ENCODE peak calls at places on chromosomes 3 and 15, in four cellular contexts. O is LHCN-M2, R is Right ventricle myocardium superior, W is adrenal gland. Q is an unnamed sample.

GRCh38 chr3:138854204-138854603 is 19.5 kb upstream of the PIK3CB start:
- DNase-seq in O (no peak), R (no peak), W (no peak), Q (no peak)

GRCh38 chr3:179464296-179465092 is 13.2 kb upstream of the GNB4 start:
- DNase-seq in O (no peak), R (no peak), W (no peak), Q (no peak)

GRCh38 chr3:11757441-11757875 is 89.2 kb downstream of the TAMM41 start:
- DNase-seq in O (peak; percentile 67), R (no peak), W (no peak), Q (no peak)

GRCh38 chr3:94928921-94929320 is 866.1 kb downstream of the NSUN3 start:
- DNase-seq in O (peak; percentile 23), R (no peak), W (peak; percentile 74), Q (no peak)

GRCh38 chr3:46409735-46410489 is 2.9 kb downstream of the CCRL2 start:
- DNase-seq in O (no peak), R (peak; percentile 58), W (no peak), Q (no peak)

GRCh38 chr3:190847423-190847822 is 15.1 kb downstream of the GMNC start:
- DNase-seq in O (no peak), R (no peak), W (no peak), Q (no peak)

GRCh38 chr3:102099913-102100312 is 250.6 kb downstream of the NFKBIZ start:
- DNase-seq in O (no peak), R (no peak), W (no peak), Q (no peak)

GRCh38 chr3:124267406-124267805 is 275.5 kb upstream of the ROPN1 start:
- DNase-seq in O (no peak), R (no peak), W (no peak), Q (no peak)

GRCh38 chr15:62740141-62741004 is 302.2 kb upstream of the TPM1 start:
- DNase-seq in O (no peak), R (no peak), W (no peak), Q (no peak)

GRCh38 chr3:132539681-132540080 is 57.4 kb upstream of the ACKR4 start:
- DNase-seq in O (no peak), R (no peak), W (no peak), Q (no peak)

GRCh38 chr3:138467905-138468304 is 33.5 kb downstream of the ESYT3 start:
- DNase-seq in O (no peak), R (no peak), W (no peak), Q (no peak)

GRCh38 chr15:61064653-61065052 is 164.4 kb downstream of the RORA start:
- DNase-seq in O (no peak), R (no peak), W (no peak), Q (no peak)

GRCh38 chr15:85854345-85855097 is 59.8 kb upstream of the KLHL25 start:
- DNase-seq in O (peak; percentile 65), R (no peak), W (peak; percentile 72), Q (peak; percentile 59)

GRCh38 chr15:25345943-25346342 is 92.9 kb downstream of the UBE3A start:
- DNase-seq in O (peak; percentile 15), R (peak; percentile 75), W (peak; percentile 48), Q (no peak)

GRCh38 chr3:43638594-43639447 is 17.0 kb upstream of the ANO10 start:
- DNase-seq in O (peak; percentile 25), R (no peak), W (no peak), Q (peak; percentile 70)

GRCh38 chr3:5166846-5167245 is 20.7 kb upstream of the EDEM1 start:
- DNase-seq in O (no peak), R (no peak), W (no peak), Q (no peak)

GRCh38 chr3:190092250-190092649 is 28.4 kb downstream of the P3H2 start:
- DNase-seq in O (peak; percentile 86), R (no peak), W (no peak), Q (no peak)

GRCh38 chr3:157282261-157283191 is 122.6 kb upstream of the CCNL1 start:
- DNase-seq in O (peak; percentile 95), R (no peak), W (peak; percentile 54), Q (no peak)

GRCh38 chr15:66682865-66683264 is 19.2 kb upstream of the SMAD6 start:
- DNase-seq in O (peak; percentile 44), R (no peak), W (no peak), Q (no peak)

GRCh38 chr15:81786776-81787175 is 259.0 kb downstream of the MEX3B start:
- DNase-seq in O (no peak), R (no peak), W (no peak), Q (no peak)

GRCh38 chr3:160125188-160125587 is 100.0 kb upstream of the C3orf80 start:
- DNase-seq in O (no peak), R (no peak), W (no peak), Q (no peak)

GRCh38 chr15:27492021-27492621 is 521.1 kb downstream of the GABRG3 start:
- DNase-seq in O (no peak), R (no peak), W (no peak), Q (no peak)

Q was measured in colonic mucosa.